ENCODE peak calls at places on chromosomes 13 and 19, in ten cellular contexts. One of them, this sample, is unnamed. For H3K4me1, the result is how much of the 10 kb centered on the place peaks cover.

GRCh38 chr13:74449811-74450524 is 315.8 kb upstream of the KLF12 start:
- DNase-seq in tibial nerve: no peak
- DNase-seq in A549: no peak
- DNase-seq in left lung: no peak
- DNase-seq in fibroblast of lung: no peak
- DNase-seq in effector memory CD4-positive, alpha-beta T cell: no peak
- DNase-seq in psoas muscle: no peak
- DNase-seq in breast epithelium: no peak
- DNase-seq in CD8-positive, alpha-beta memory T cell: no peak
- DNase-seq in astrocyte: no peak
- DNase-seq in this sample: no peak

GRCh38 chr13:32917504-32917903 is 98.7 kb upstream of the KL start:
- DNase-seq in psoas muscle: no peak
- DNase-seq in CD8-positive, alpha-beta memory T cell: no peak
- DNase-seq in left lung: no peak
- DNase-seq in A549: no peak
- DNase-seq in astrocyte: peak
- DNase-seq in tibial nerve: no peak
- DNase-seq in fibroblast of lung: peak
- DNase-seq in breast epithelium: no peak
- DNase-seq in effector memory CD4-positive, alpha-beta T cell: no peak
- DNase-seq in this sample: no peak

GRCh38 chr13:31436478-31436877 is 236.7 kb downstream of the B3GLCT start:
- DNase-seq in tibial nerve: no peak
- DNase-seq in left lung: no peak
- DNase-seq in astrocyte: peak
- DNase-seq in psoas muscle: no peak
- DNase-seq in fibroblast of lung: peak
- DNase-seq in effector memory CD4-positive, alpha-beta T cell: no peak
- DNase-seq in CD8-positive, alpha-beta memory T cell: no peak
- DNase-seq in breast epithelium: no peak
- DNase-seq in A549: no peak
- DNase-seq in this sample: no peak

GRCh38 chr19:48739400-48739825 is 997 bp downstream of the RASIP1 start:
- DNase-seq in left lung: peak
- DNase-seq in fibroblast of lung: no peak
- DNase-seq in breast epithelium: no peak
- DNase-seq in astrocyte: no peak
- DNase-seq in A549: no peak
- DNase-seq in psoas muscle: no peak
- DNase-seq in CD8-positive, alpha-beta memory T cell: no peak
- DNase-seq in effector memory CD4-positive, alpha-beta T cell: no peak
- DNase-seq in tibial nerve: no peak
- DNase-seq in this sample: no peak

GRCh38 chr13:112722433-112723250 is 32.8 kb downstream of the ATP11A start:
- DNase-seq in CD8-positive, alpha-beta memory T cell: no peak
- DNase-seq in tibial nerve: no peak
- DNase-seq in astrocyte: peak
- DNase-seq in fibroblast of lung: peak
- DNase-seq in breast epithelium: no peak
- DNase-seq in left lung: no peak
- DNase-seq in effector memory CD4-positive, alpha-beta T cell: no peak
- DNase-seq in A549: peak
- DNase-seq in psoas muscle: no peak
- DNase-seq in this sample: peak

GRCh38 chr13:66835040-66835628 is 395.0 kb downstream of the PCDH9 start:
- DNase-seq in astrocyte: peak
- DNase-seq in CD8-positive, alpha-beta memory T cell: no peak
- DNase-seq in psoas muscle: peak
- DNase-seq in A549: peak
- DNase-seq in left lung: peak
- DNase-seq in effector memory CD4-positive, alpha-beta T cell: no peak
- DNase-seq in breast epithelium: no peak
- DNase-seq in fibroblast of lung: peak
- DNase-seq in tibial nerve: peak
- DNase-seq in this sample: peak

GRCh38 chr19:15948223-15949058 is at the start of gene OR10H4:
- DNase-seq in tibial nerve: no peak
- DNase-seq in psoas muscle: no peak
- DNase-seq in effector memory CD4-positive, alpha-beta T cell: no peak
- DNase-seq in astrocyte: no peak
- DNase-seq in breast epithelium: no peak
- DNase-seq in CD8-positive, alpha-beta memory T cell: no peak
- DNase-seq in left lung: no peak
- DNase-seq in A549: no peak
- DNase-seq in fibroblast of lung: no peak
- DNase-seq in this sample: no peak

GRCh38 chr19:29805026-29805925 is 6.5 kb upstream of the CCNE1 start:
- DNase-seq in effector memory CD4-positive, alpha-beta T cell: no peak
- DNase-seq in breast epithelium: no peak
- DNase-seq in CD8-positive, alpha-beta memory T cell: no peak
- DNase-seq in A549: no peak
- DNase-seq in psoas muscle: peak
- DNase-seq in left lung: no peak
- DNase-seq in fibroblast of lung: peak
- DNase-seq in tibial nerve: no peak
- DNase-seq in astrocyte: peak
- DNase-seq in this sample: no peak

GRCh38 chr13:74210693-74211393 is 76.6 kb upstream of the KLF12 start:
- DNase-seq in effector memory CD4-positive, alpha-beta T cell: no peak
- DNase-seq in psoas muscle: no peak
- DNase-seq in fibroblast of lung: peak
- DNase-seq in A549: no peak
- DNase-seq in astrocyte: peak
- DNase-seq in breast epithelium: no peak
- DNase-seq in tibial nerve: no peak
- DNase-seq in left lung: no peak
- DNase-seq in CD8-positive, alpha-beta memory T cell: no peak
- DNase-seq in this sample: no peak

GRCh38 chr19:55585658-55586339 is 5.2 kb upstream of the ZNF579 start:
- DNase-seq in effector memory CD4-positive, alpha-beta T cell: peak
- DNase-seq in CD8-positive, alpha-beta memory T cell: peak
- DNase-seq in psoas muscle: peak
- DNase-seq in tibial nerve: peak
- DNase-seq in astrocyte: peak
- DNase-seq in A549: no peak
- DNase-seq in breast epithelium: peak
- DNase-seq in left lung: peak
- DNase-seq in fibroblast of lung: peak
- DNase-seq in this sample: peak

GRCh38 chr19:40533508-40533907 is 43.2 kb upstream of the SHKBP1 start:
- DNase-seq in psoas muscle: no peak
- DNase-seq in left lung: no peak
- DNase-seq in CD8-positive, alpha-beta memory T cell: no peak
- DNase-seq in A549: peak
- DNase-seq in breast epithelium: no peak
- DNase-seq in tibial nerve: no peak
- DNase-seq in fibroblast of lung: no peak
- DNase-seq in astrocyte: no peak
- DNase-seq in effector memory CD4-positive, alpha-beta T cell: no peak
- DNase-seq in this sample: no peak
- H3K4me1 ChIP-seq in psoas muscle: under half
- H3K4me1 ChIP-seq in left lung: under half
- H3K4me1 ChIP-seq in CD8-positive, alpha-beta memory T cell: under half
- H3K4me1 ChIP-seq in A549: under half
- H3K4me1 ChIP-seq in breast epithelium: under half
- H3K4me1 ChIP-seq in tibial nerve: under half
- H3K4me1 ChIP-seq in fibroblast of lung: under half
- H3K4me1 ChIP-seq in astrocyte: under half
- H3K4me1 ChIP-seq in effector memory CD4-positive, alpha-beta T cell: under half
- H3K4me1 ChIP-seq in this sample: under half

GRCh38 chr13:94712812-94713555 is 639 bp upstream of the SOX21 start:
- DNase-seq in CD8-positive, alpha-beta memory T cell: no peak
- DNase-seq in tibial nerve: no peak
- DNase-seq in A549: no peak
- DNase-seq in psoas muscle: no peak
- DNase-seq in effector memory CD4-positive, alpha-beta T cell: no peak
- DNase-seq in astrocyte: peak
- DNase-seq in fibroblast of lung: peak
- DNase-seq in left lung: peak
- DNase-seq in breast epithelium: no peak
- DNase-seq in this sample: peak
- H3K27ac ChIP-seq in CD8-positive, alpha-beta memory T cell: no peak
- H3K27ac ChIP-seq in tibial nerve: no peak
- H3K27ac ChIP-seq in A549: peak
- H3K27ac ChIP-seq in psoas muscle: no peak
- H3K27ac ChIP-seq in effector memory CD4-positive, alpha-beta T cell: no peak
- H3K27ac ChIP-seq in astrocyte: no peak
- H3K27ac ChIP-seq in fibroblast of lung: no peak
- H3K27ac ChIP-seq in left lung: no peak
- H3K27ac ChIP-seq in breast epithelium: no peak
- H3K27ac ChIP-seq in this sample: no peak

DNA sequence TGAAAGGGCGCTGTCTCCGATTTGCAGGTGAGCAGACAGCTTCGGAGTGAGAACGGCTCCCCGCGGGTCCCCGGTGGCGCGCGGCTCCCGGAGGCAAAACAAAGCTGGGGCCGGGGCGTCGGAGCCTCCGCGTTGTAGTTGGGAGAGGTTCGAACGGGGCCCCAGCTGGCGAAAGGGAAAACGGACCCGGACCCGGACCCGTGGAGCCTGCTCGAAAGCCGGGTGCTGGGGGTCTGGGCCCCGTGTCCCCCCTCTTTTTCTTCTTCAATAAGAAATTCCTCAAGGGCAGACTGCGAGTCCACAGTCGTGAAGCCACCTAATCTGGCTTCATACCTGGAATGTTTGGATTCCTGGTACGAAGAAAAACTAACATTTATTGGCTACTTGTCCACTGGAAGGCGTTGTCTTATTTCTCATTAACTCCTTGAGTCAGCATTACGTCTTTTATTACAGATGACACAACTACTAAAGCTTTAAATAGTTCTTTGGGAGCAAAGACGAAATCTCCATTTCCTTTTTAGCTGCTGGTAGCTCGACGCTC is 627 bp upstream of the MTIF3 start:
- DNase-seq in tibial nerve: no peak
- DNase-seq in breast epithelium: peak
- DNase-seq in astrocyte: peak
- DNase-seq in left lung: peak
- DNase-seq in fibroblast of lung: peak
- DNase-seq in A549: no peak
- DNase-seq in effector memory CD4-positive, alpha-beta T cell: no peak
- DNase-seq in psoas muscle: peak
- DNase-seq in CD8-positive, alpha-beta memory T cell: no peak
- DNase-seq in this sample: peak
- H3K4me1 ChIP-seq in tibial nerve: under half
- H3K4me1 ChIP-seq in breast epithelium: under half
- H3K4me1 ChIP-seq in astrocyte: under half
- H3K4me1 ChIP-seq in left lung: under half
- H3K4me1 ChIP-seq in fibroblast of lung: under half
- H3K4me1 ChIP-seq in A549: under half
- H3K4me1 ChIP-seq in effector memory CD4-positive, alpha-beta T cell: under half
- H3K4me1 ChIP-seq in psoas muscle: under half
- H3K4me1 ChIP-seq in CD8-positive, alpha-beta memory T cell: half or more
- H3K4me1 ChIP-seq in this sample: under half

GRCh38 chr19:3358919-3359849 is 7.2 kb upstream of the NFIC start:
- DNase-seq in A549: no peak
- DNase-seq in psoas muscle: peak
- DNase-seq in effector memory CD4-positive, alpha-beta T cell: peak
- DNase-seq in tibial nerve: peak
- DNase-seq in astrocyte: no peak
- DNase-seq in CD8-positive, alpha-beta memory T cell: peak
- DNase-seq in breast epithelium: no peak
- DNase-seq in left lung: peak
- DNase-seq in fibroblast of lung: peak
- DNase-seq in this sample: peak

GRCh38 chr19:3356805-3357204 is 9.6 kb upstream of the NFIC start:
- DNase-seq in psoas muscle: no peak
- DNase-seq in left lung: no peak
- DNase-seq in tibial nerve: no peak
- DNase-seq in breast epithelium: no peak
- DNase-seq in fibroblast of lung: no peak
- DNase-seq in CD8-positive, alpha-beta memory T cell: no peak
- DNase-seq in effector memory CD4-positive, alpha-beta T cell: no peak
- DNase-seq in astrocyte: no peak
- DNase-seq in A549: no peak
- DNase-seq in this sample: no peak

GRCh38 chr19:3357731-3358391 is 8.5 kb upstream of the NFIC start:
- DNase-seq in psoas muscle: no peak
- DNase-seq in A549: no peak
- DNase-seq in tibial nerve: no peak
- DNase-seq in fibroblast of lung: no peak
- DNase-seq in effector memory CD4-positive, alpha-beta T cell: no peak
- DNase-seq in astrocyte: no peak
- DNase-seq in left lung: no peak
- DNase-seq in breast epithelium: no peak
- DNase-seq in CD8-positive, alpha-beta memory T cell: peak
- DNase-seq in this sample: peak

GRCh38 chr19:3358392-3358918 is 7.9 kb upstream of the NFIC start:
- DNase-seq in A549: no peak
- DNase-seq in tibial nerve: no peak
- DNase-seq in fibroblast of lung: no peak
- DNase-seq in breast epithelium: no peak
- DNase-seq in psoas muscle: no peak
- DNase-seq in CD8-positive, alpha-beta memory T cell: peak
- DNase-seq in astrocyte: no peak
- DNase-seq in effector memory CD4-positive, alpha-beta T cell: no peak
- DNase-seq in left lung: no peak
- DNase-seq in this sample: peak

GRCh38 chr19:3357362-3357730 is 9.0 kb upstream of the NFIC start:
- DNase-seq in fibroblast of lung: no peak
- DNase-seq in breast epithelium: no peak
- DNase-seq in psoas muscle: no peak
- DNase-seq in left lung: no peak
- DNase-seq in CD8-positive, alpha-beta memory T cell: no peak
- DNase-seq in effector memory CD4-positive, alpha-beta T cell: no peak
- DNase-seq in astrocyte: no peak
- DNase-seq in tibial nerve: no peak
- DNase-seq in A549: no peak
- DNase-seq in this sample: no peak
- H3K27ac ChIP-seq in fibroblast of lung: no peak
- H3K27ac ChIP-seq in breast epithelium: peak
- H3K27ac ChIP-seq in psoas muscle: no peak
- H3K27ac ChIP-seq in left lung: no peak
- H3K27ac ChIP-seq in CD8-positive, alpha-beta memory T cell: no peak
- H3K27ac ChIP-seq in effector memory CD4-positive, alpha-beta T cell: no peak
- H3K27ac ChIP-seq in astrocyte: no peak
- H3K27ac ChIP-seq in tibial nerve: peak
- H3K27ac ChIP-seq in A549: peak
- H3K27ac ChIP-seq in this sample: peak

GRCh38 chr19:38684078-38684861 is 36.8 kb downstream of the ACTN4 start:
- DNase-seq in A549: peak
- DNase-seq in psoas muscle: peak
- DNase-seq in fibroblast of lung: peak
- DNase-seq in CD8-positive, alpha-beta memory T cell: no peak
- DNase-seq in left lung: no peak
- DNase-seq in tibial nerve: peak
- DNase-seq in effector memory CD4-positive, alpha-beta T cell: peak
- DNase-seq in astrocyte: peak
- DNase-seq in breast epithelium: peak
- DNase-seq in this sample: peak
- H3K4me1 ChIP-seq in A549: half or more
- H3K4me1 ChIP-seq in psoas muscle: half or more
- H3K4me1 ChIP-seq in fibroblast of lung: half or more
- H3K4me1 ChIP-seq in CD8-positive, alpha-beta memory T cell: half or more
- H3K4me1 ChIP-seq in left lung: under half
- H3K4me1 ChIP-seq in tibial nerve: half or more
- H3K4me1 ChIP-seq in effector memory CD4-positive, alpha-beta T cell: half or more
- H3K4me1 ChIP-seq in astrocyte: half or more
- H3K4me1 ChIP-seq in breast epithelium: under half
- H3K4me1 ChIP-seq in this sample: under half